ENCODE peak calls at places on chromosome 15, in four cellular contexts. N is body of pancreas, W is heart left ventricle, L is right cardiac atrium. C is an unnamed sample.

GRCh38 chr15:34301058-34301457 is 36.5 kb downstream of the SLC12A6 start:
- DNase-seq in L (no peak), N (no peak), W (no peak), C (no peak)

GRCh38 chr15:38197553-38197952 is 55.1 kb upstream of the SPRED1 start:
- DNase-seq in N (no peak), W (no peak), L (no peak), C (no peak)

GRCh38 chr15:56608140-56608778 is 125.0 kb downstream of the ZNF280D start:
- DNase-seq in W (no peak), N (no peak), L (no peak), C (no peak)

GRCh38 chr15:69734699-69735098 is 282.1 kb downstream of the RPLP1 start:
- DNase-seq in W (no peak), L (no peak), N (no peak), C (no peak)

GRCh38 chr15:49361370-49361769 is 61.7 kb upstream of the FGF7 start:
- DNase-seq in N (no peak), L (no peak), W (no peak), C (no peak)

GRCh38 chr15:83248151-83248851 is 36.2 kb downstream of the BNC1 start:
- DNase-seq in L (no peak), W (no peak), N (peak; percentile 12), C (peak; percentile 22)

GRCh38 chr15:66928101-66928500 is 137.3 kb upstream of the SMAD3 start:
- DNase-seq in N (no peak), L (no peak), W (no peak), C (no peak)

GRCh38 chr15:78619022-78619950 is 1.5 kb downstream of the CHRNA3 start:
- DNase-seq in W (no peak), L (no peak), N (no peak), C (no peak)

GRCh38 chr15:70096215-70096974 is 1.3 kb downstream of the TLE3 start:
- DNase-seq in W (peak; percentile 48), N (peak; percentile 46), L (peak; percentile 78), C (peak; percentile 69)

GRCh38 chr15:40452296-40453090 is 11.7 kb downstream of the BAHD1 start:
- DNase-seq in W (no peak), N (no peak), L (peak; percentile 10), C (no peak)

GRCh38 chr15:27797765-27798164 is 301.4 kb downstream of the OCA2 start:
- DNase-seq in N (peak; percentile 61), L (peak; percentile 66), W (peak; percentile 82), C (no peak)

GRCh38 chr15:63238181-63238580 is 39.2 kb upstream of the APH1B start:
- DNase-seq in N (no peak), W (no peak), L (no peak), C (no peak)

GRCh38 chr15:50907866-50908208 is 646 bp upstream of the AP4E1 start:
- DNase-seq in W (peak; percentile 39), L (no peak), N (peak; percentile 58), C (peak; percentile 27)

GRCh38 chr15:50911001-50911400 is 2.5 kb downstream of the AP4E1 start:
- DNase-seq in N (no peak), L (no peak), W (no peak), C (no peak)

GRCh38 chr15:50909044-50909342 is 510 bp downstream of the AP4E1 start:
- DNase-seq in W (no peak), N (no peak), L (no peak), C (no peak)

GRCh38 chr15:50906954-50907865 is 1.3 kb upstream of the AP4E1 start:
- DNase-seq in W (no peak), N (peak; percentile 11), L (no peak), C (peak; percentile 74)

DNA sequence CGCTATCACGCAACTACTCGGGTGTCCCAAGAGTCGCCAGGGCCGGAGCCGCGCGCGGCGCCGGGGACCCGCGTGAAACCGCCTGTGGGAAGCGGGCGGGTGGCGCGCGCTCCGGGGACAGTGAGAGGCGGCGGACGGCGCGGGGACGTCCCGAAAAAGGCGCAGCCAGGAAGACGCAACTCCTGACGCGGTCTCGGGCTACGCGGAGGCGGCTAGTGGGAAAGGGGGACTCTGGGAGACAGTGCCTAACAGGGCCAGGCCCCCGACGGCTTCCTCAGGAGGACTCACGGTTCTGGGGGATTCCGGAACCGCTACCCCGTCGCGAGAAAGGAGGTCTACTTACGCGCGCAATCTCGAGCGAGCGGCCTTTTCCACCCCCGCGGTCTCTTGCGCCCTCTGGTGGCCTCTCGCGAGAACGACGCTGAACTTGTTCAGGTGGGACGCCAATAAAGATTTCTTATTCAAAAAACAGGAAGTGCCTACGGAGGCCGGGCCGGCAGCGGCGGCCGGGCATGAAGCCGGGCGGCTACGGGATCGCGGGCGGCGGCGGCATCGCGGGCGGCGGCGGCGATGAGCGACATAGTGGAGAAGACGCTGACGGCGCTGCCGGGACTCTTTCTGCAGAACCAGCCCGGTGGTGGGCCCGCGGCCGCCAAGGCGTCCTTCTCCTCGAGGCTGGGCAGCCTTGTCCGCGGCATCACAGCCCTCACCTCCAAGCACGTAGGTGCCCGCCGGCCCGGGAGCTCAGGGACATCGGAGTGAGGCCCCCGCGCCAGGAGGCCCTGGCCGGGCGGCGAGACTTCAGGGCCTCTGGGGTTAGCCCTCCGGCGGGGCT is at the start of gene AP4E1:
- DNase-seq in L (peak; percentile 95), W (peak; percentile 90), N (peak; percentile 92), C (peak; percentile 97)
- H3K4me1 ChIP-seq in L (peaks cover 2% of the 10 kb centered on the region), W (peaks cover 45% of the 10 kb centered on the region), N (peaks cover 25% of the 10 kb centered on the region), C (peaks cover 19% of the 10 kb centered on the region)

GRCh38 chr15:80778621-80778963 is 578 bp upstream of the CEMIP start:
- DNase-seq in W (no peak), L (no peak), N (no peak), C (no peak)
- H3K4me3 ChIP-seq in W (peak overlapping the region; percentile 55), L (peak overlapping the region; percentile 49), N (no peak overlapping the region), C (no peak overlapping the region)

GRCh38 chr15:43208052-43209002 is 12.5 kb downstream of the EPB42 start:
- DNase-seq in L (no peak), W (no peak), N (no peak), C (no peak)

GRCh38 chr15:43210807-43211206 is 10.0 kb downstream of the EPB42 start:
- DNase-seq in L (no peak), N (no peak), W (no peak), C (no peak)

GRCh38 chr15:43211336-43211735 is 9.5 kb downstream of the EPB42 start:
- DNase-seq in N (no peak), W (no peak), L (no peak), C (no peak)

GRCh38 chr15:43209059-43209824 is 11.6 kb downstream of the EPB42 start:
- DNase-seq in W (no peak), N (peak; percentile 34), L (no peak), C (no peak)

DNA sequence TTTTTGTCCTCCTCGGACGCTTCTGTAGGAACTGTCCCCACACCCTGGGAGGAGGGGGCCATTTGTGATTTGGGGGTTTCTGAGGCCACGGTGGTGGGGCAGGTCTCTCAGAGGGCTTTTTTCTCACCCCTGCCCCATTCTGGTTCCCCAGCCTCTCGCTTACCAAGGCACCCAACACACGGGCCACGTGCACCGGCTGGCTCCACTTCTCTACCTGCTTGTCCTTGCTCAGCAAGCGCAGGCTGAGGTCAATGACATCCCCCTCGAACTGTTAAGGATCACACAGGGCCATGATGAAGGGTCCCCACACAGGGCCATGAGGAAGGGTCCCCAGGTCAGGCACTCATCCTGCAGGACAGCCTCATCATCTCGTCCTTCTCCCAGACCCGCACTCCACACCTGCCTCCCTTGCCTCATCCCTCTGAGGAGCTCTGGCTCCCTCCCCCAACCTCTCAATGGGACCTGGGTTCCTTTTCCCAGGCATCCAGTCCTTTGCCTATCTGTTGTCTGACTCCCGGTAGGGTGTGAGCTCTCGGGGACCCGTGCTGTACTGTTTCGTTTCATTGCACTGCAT is 10.6 kb downstream of the EPB42 start:
- DNase-seq in N (no peak), W (no peak), L (no peak), C (no peak)
- H3K27me3 ChIP-seq in N (peaks cover 9% of the 10 kb centered on the region), W (no peaks in the 10 kb centered on the region), L (no peaks in the 10 kb centered on the region), C (peaks cover 2% of the 10 kb centered on the region)

GRCh38 chr15:74402873-74403589 is 30.7 kb downstream of the SEMA7A start:
- DNase-seq in L (peak; percentile 55), W (no peak), N (no peak), C (peak; percentile 84)
- H3K4me1 ChIP-seq in L (no peaks in the 10 kb centered on the region), W (peaks cover 48% of the 10 kb centered on the region), N (no peaks in the 10 kb centered on the region), C (peaks cover 47% of the 10 kb centered on the region)

GRCh38 chr15:88234711-88235110 is 21.8 kb downstream of the NTRK3 start:
- DNase-seq in W (no peak), L (no peak), N (no peak), C (no peak)

GRCh38 chr15:88241060-88241459 is 15.5 kb downstream of the NTRK3 start:
- DNase-seq in L (no peak), N (no peak), W (no peak), C (no peak)

GRCh38 chr15:88241461-88241860 is 15.1 kb downstream of the NTRK3 start:
- DNase-seq in L (no peak), W (no peak), N (no peak), C (no peak)

GRCh38 chr15:88242586-88242985 is 14.0 kb downstream of the NTRK3 start:
- DNase-seq in W (no peak), L (no peak), N (no peak), C (no peak)

GRCh38 chr15:88238618-88239430 is 17.7 kb downstream of the NTRK3 start:
- DNase-seq in W (no peak), L (no peak), N (no peak), C (no peak)
- H3K4me3 ChIP-seq in W (no peak overlapping the region), L (no peak overlapping the region), N (no peak overlapping the region), C (no peak overlapping the region)

GRCh38 chr15:81302605-81303204 is 21.2 kb downstream of the STARD5 start:
- DNase-seq in L (no peak), W (no peak), N (no peak), C (peak; percentile 49)
- H3K27me3 ChIP-seq in L (no peaks in the 10 kb centered on the region), W (no peaks in the 10 kb centered on the region), N (no peaks in the 10 kb centered on the region), C (no peaks in the 10 kb centered on the region)

GRCh38 chr15:92892201-92892555 is 7.9 kb upstream of the CHD2 start:
- DNase-seq in L (no peak), N (no peak), W (no peak), C (no peak)
- H3K4me1 ChIP-seq in L (peaks cover 4% of the 10 kb centered on the region), N (peaks cover 57% of the 10 kb centered on the region), W (peaks cover 95% of the 10 kb centered on the region), C (peaks cover 92% of the 10 kb centered on the region)

DNA sequence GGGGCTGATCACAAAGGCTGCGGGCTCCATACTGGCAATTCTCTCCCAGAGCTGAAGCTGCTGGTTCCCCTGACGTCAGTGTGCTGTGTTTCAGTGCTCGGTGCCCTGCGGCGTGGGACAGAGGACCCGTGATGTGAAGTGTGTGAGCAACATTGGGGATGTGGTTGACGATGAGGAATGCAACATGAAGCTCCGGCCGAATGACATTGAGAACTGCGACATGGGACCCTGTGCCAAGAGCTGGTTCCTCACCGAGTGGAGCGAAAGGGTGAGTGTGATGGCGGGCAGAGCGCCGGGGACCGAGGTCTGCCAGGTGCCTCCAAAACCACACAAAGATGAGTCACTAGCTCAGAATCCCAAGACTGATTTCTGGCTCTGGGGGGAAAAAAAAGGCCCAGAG is 62.0 kb upstream of the NR2E3 start:
- DNase-seq in N (no peak), W (no peak), L (no peak), C (no peak)
- H3K4me3 ChIP-seq in N (no peak overlapping the region), W (no peak overlapping the region), L (no peak overlapping the region), C (no peak overlapping the region)